ENCODE peak calls at places on chromosomes 16 and 17, in six cellular contexts. One of them, this sample, is unnamed. For H3K9me3, the result is how much of the 10 kb centered on the place peaks cover.

GRCh38 chr17:60743812-60744211 is 66.2 kb downstream of the BCAS3 start:
- DNase-seq in HCT116: peak
- DNase-seq in GM12878: no peak
- DNase-seq in IMR-90: peak
- DNase-seq in K562: no peak
- DNase-seq in breast epithelium: no peak
- DNase-seq in this sample: no peak

GRCh38 chr17:77692571-77693161 is 265.8 kb upstream of the TNRC6C start:
- DNase-seq in breast epithelium: no peak
- DNase-seq in HCT116: no peak
- DNase-seq in IMR-90: peak
- DNase-seq in GM12878: no peak
- DNase-seq in K562: no peak
- DNase-seq in this sample: no peak

GRCh38 chr17:65627108-65627507 is 65.7 kb upstream of the AXIN2 start:
- DNase-seq in K562: no peak
- DNase-seq in HCT116: no peak
- DNase-seq in breast epithelium: no peak
- DNase-seq in IMR-90: no peak
- DNase-seq in GM12878: no peak
- DNase-seq in this sample: no peak

GRCh38 chr16:11296706-11297491 is 15.8 kb upstream of the PRM1 start:
- DNase-seq in breast epithelium: no peak
- DNase-seq in IMR-90: no peak
- DNase-seq in HCT116: no peak
- DNase-seq in GM12878: peak
- DNase-seq in K562: no peak
- DNase-seq in this sample: no peak

GRCh38 chr16:34803683-34804416 is 1344.4 kb downstream of the TP53TG3F start:
- DNase-seq in GM12878: no peak
- DNase-seq in breast epithelium: no peak
- DNase-seq in HCT116: no peak
- DNase-seq in IMR-90: no peak
- DNase-seq in K562: no peak
- DNase-seq in this sample: no peak

GRCh38 chr17:31696184-31696602 is 162.9 kb downstream of the COPRS start:
- DNase-seq in breast epithelium: peak
- DNase-seq in IMR-90: peak
- DNase-seq in K562: no peak
- DNase-seq in GM12878: no peak
- DNase-seq in HCT116: no peak
- DNase-seq in this sample: peak

GRCh38 chr17:6140188-6140587 is 70.0 kb downstream of the WSCD1 start:
- DNase-seq in GM12878: no peak
- DNase-seq in K562: no peak
- DNase-seq in HCT116: no peak
- DNase-seq in IMR-90: no peak
- DNase-seq in breast epithelium: no peak
- DNase-seq in this sample: no peak

GRCh38 chr16:78284957-78285434 is 185.5 kb downstream of the WWOX start:
- DNase-seq in IMR-90: no peak
- DNase-seq in HCT116: no peak
- DNase-seq in GM12878: no peak
- DNase-seq in K562: no peak
- DNase-seq in breast epithelium: no peak
- DNase-seq in this sample: no peak

GRCh38 chr16:56649820-56650219 is 1.9 kb upstream of the MT1B start:
- DNase-seq in breast epithelium: no peak
- DNase-seq in IMR-90: no peak
- DNase-seq in K562: no peak
- DNase-seq in GM12878: no peak
- DNase-seq in HCT116: no peak
- DNase-seq in this sample: no peak

GRCh38 chr17:77371888-77372443 is 231.2 kb downstream of the SEC14L1 start:
- DNase-seq in HCT116: no peak
- DNase-seq in breast epithelium: no peak
- DNase-seq in GM12878: no peak
- DNase-seq in IMR-90: no peak
- DNase-seq in K562: no peak
- DNase-seq in this sample: no peak

GRCh38 chr16:19429271-19429670 is 11.6 kb downstream of the TMC5 start:
- DNase-seq in IMR-90: no peak
- DNase-seq in HCT116: no peak
- DNase-seq in K562: no peak
- DNase-seq in GM12878: no peak
- DNase-seq in breast epithelium: no peak
- DNase-seq in this sample: no peak

GRCh38 chr17:83041305-83041704 is 38.1 kb upstream of the METRNL start:
- DNase-seq in GM12878: no peak
- DNase-seq in K562: no peak
- DNase-seq in IMR-90: peak
- DNase-seq in HCT116: no peak
- DNase-seq in breast epithelium: no peak
- DNase-seq in this sample: no peak

GRCh38 chr17:81398855-81399451 is 3.7 kb downstream of the BAHCC1 start:
- DNase-seq in IMR-90: no peak
- DNase-seq in K562: peak
- DNase-seq in GM12878: no peak
- DNase-seq in HCT116: no peak
- DNase-seq in breast epithelium: no peak
- DNase-seq in this sample: peak

GRCh38 chr17:81397314-81398169 is 2.3 kb downstream of the BAHCC1 start:
- DNase-seq in HCT116: no peak
- DNase-seq in K562: no peak
- DNase-seq in GM12878: no peak
- DNase-seq in IMR-90: peak
- DNase-seq in breast epithelium: no peak
- DNase-seq in this sample: peak

GRCh38 chr17:81396722-81397313 is 1.6 kb downstream of the BAHCC1 start:
- DNase-seq in GM12878: no peak
- DNase-seq in IMR-90: no peak
- DNase-seq in HCT116: no peak
- DNase-seq in breast epithelium: no peak
- DNase-seq in K562: no peak
- DNase-seq in this sample: no peak

GRCh38 chr17:81399481-81400153 is 4.4 kb downstream of the BAHCC1 start:
- DNase-seq in K562: peak
- DNase-seq in breast epithelium: no peak
- DNase-seq in GM12878: no peak
- DNase-seq in HCT116: no peak
- DNase-seq in IMR-90: no peak
- DNase-seq in this sample: peak

GRCh38 chr17:81398170-81398854 is 3.1 kb downstream of the BAHCC1 start:
- DNase-seq in HCT116: no peak
- DNase-seq in IMR-90: peak
- DNase-seq in GM12878: no peak
- DNase-seq in breast epithelium: no peak
- DNase-seq in K562: no peak
- DNase-seq in this sample: peak
- TF ChIP-seq POLR2A in HCT116: peak
- TF ChIP-seq POLR2A in IMR-90: no peak
- TF ChIP-seq POLR2A in GM12878: no peak
- TF ChIP-seq POLR2A in breast epithelium: no peak
- TF ChIP-seq POLR2A in K562: no peak
- TF ChIP-seq POLR2A in this sample: no peak

DNA sequence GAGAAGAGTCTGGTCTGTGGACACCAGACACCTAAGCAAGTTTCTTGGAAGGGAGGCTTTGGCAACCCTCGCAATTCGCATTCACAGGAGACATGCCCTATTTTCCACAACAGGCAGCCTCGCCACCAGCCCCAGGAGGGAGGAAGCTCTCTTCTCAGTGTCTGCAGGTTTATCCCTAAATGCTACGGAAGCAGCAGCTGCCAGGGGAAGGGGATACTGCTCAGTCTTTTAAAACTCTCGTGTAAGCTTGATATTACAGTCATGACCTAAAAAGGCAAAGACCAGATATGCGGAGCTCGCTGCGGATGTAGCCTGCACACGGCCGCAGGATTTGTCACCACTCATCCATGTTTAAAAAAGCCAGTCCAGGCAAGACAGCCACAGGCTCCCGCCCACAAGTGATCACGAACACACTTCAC is 159.2 kb upstream of the RPH3AL start:
- DNase-seq in breast epithelium: no peak
- DNase-seq in IMR-90: peak
- DNase-seq in GM12878: no peak
- DNase-seq in HCT116: no peak
- DNase-seq in K562: no peak
- DNase-seq in this sample: no peak
- H3K9me3 ChIP-seq in breast epithelium: under half
- H3K9me3 ChIP-seq in IMR-90: under half
- H3K9me3 ChIP-seq in GM12878: under half
- H3K9me3 ChIP-seq in HCT116: under half
- H3K9me3 ChIP-seq in K562: under half
- H3K9me3 ChIP-seq in this sample: under half

DNA sequence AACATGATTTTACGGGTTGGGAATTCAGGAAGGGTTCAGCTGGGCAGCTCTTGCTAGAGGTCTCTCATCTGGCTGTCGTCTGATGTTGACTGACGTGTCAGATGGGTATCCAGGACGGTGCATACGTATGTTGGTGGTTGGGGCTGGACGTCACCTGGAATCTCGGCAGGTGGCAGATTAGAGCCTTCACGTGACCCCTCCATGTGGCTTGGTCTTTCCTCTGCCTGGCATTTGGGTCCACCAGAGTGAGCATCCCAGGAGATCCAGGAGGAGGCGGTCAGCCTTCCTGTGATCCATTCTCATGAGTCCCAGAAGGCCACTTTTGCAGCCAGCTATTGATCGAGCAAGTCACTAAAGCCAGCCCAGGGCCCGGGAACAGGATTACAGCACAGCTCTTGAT is 202.7 kb downstream of the FOXL1 start:
- DNase-seq in GM12878: no peak
- DNase-seq in breast epithelium: no peak
- DNase-seq in IMR-90: no peak
- DNase-seq in K562: no peak
- DNase-seq in HCT116: no peak
- DNase-seq in this sample: no peak
- H3K4me3 ChIP-seq in GM12878: no peak
- H3K4me3 ChIP-seq in breast epithelium: no peak
- H3K4me3 ChIP-seq in IMR-90: no peak
- H3K4me3 ChIP-seq in K562: no peak
- H3K4me3 ChIP-seq in HCT116: no peak
- H3K4me3 ChIP-seq in this sample: no peak

GRCh38 chr16:85945424-85945751 is 46.4 kb downstream of the IRF8 start:
- DNase-seq in GM12878: no peak
- DNase-seq in IMR-90: no peak
- DNase-seq in HCT116: no peak
- DNase-seq in breast epithelium: no peak
- DNase-seq in K562: no peak
- DNase-seq in this sample: peak

GRCh38 chr16:85943702-85944101 is 44.7 kb downstream of the IRF8 start:
- DNase-seq in K562: no peak
- DNase-seq in IMR-90: no peak
- DNase-seq in HCT116: no peak
- DNase-seq in GM12878: no peak
- DNase-seq in breast epithelium: no peak
- DNase-seq in this sample: no peak

GRCh38 chr16:85946680-85947510 is 47.9 kb downstream of the IRF8 start:
- DNase-seq in breast epithelium: no peak
- DNase-seq in GM12878: no peak
- DNase-seq in HCT116: no peak
- DNase-seq in K562: no peak
- DNase-seq in IMR-90: no peak
- DNase-seq in this sample: no peak

GRCh38 chr16:85941863-85942644 is 43.1 kb downstream of the IRF8 start:
- DNase-seq in breast epithelium: no peak
- DNase-seq in HCT116: no peak
- DNase-seq in IMR-90: no peak
- DNase-seq in GM12878: no peak
- DNase-seq in K562: no peak
- DNase-seq in this sample: no peak

GRCh38 chr16:85944572-85945423 is 45.8 kb downstream of the IRF8 start:
- DNase-seq in IMR-90: no peak
- DNase-seq in K562: no peak
- DNase-seq in GM12878: no peak
- DNase-seq in breast epithelium: no peak
- DNase-seq in HCT116: no peak
- DNase-seq in this sample: no peak
- TF ChIP-seq POLR2A in IMR-90: no peak
- TF ChIP-seq POLR2A in K562: no peak
- TF ChIP-seq POLR2A in GM12878: no peak
- TF ChIP-seq POLR2A in breast epithelium: no peak
- TF ChIP-seq POLR2A in HCT116: no peak
- TF ChIP-seq POLR2A in this sample: no peak

This sample was measured in thyroid gland.